ENCODE peak calls at places on chromosome 5, in eight cellular contexts. W is transverse colon, Z is IMR-90, V is A549, F is heart left ventricle, S is suprapubic skin, D is Peyer's patch, Y is body of pancreas. X is an unnamed sample.

GRCh38 chr5:102958481-102959011 is 161.4 kb downstream of the GIN1 start:
- DNase-seq in W (no peak), Z (peak; percentile 66), V (peak; percentile 36), F (no peak), S (no peak), D (no peak), Y (no peak), X (no peak)

GRCh38 chr5:11177993-11178711 is 417.1 kb upstream of the DAP start:
- DNase-seq in W (no peak), Z (no peak), V (no peak), F (no peak), S (no peak), D (no peak), Y (no peak), X (no peak)

GRCh38 chr5:179371681-179372675 is 26.7 kb upstream of the ADAMTS2 start:
- DNase-seq in W (no peak), Z (no peak), V (no peak), F (no peak), S (peak; percentile 60), D (no peak), Y (peak; percentile 35), X (no peak)

GRCh38 chr5:31008231-31008630 is 185.3 kb upstream of the CDH6 start:
- DNase-seq in W (no peak), Z (no peak), V (no peak), F (no peak), S (no peak), D (no peak), Y (no peak), X (no peak)

GRCh38 chr5:177524941-177525655 is 8.3 kb upstream of the DDX41 start:
- DNase-seq in W (no peak), Z (no peak), V (no peak), F (peak; percentile 63), S (no peak), D (no peak), Y (no peak), X (no peak)

GRCh38 chr5:153122416-153122815 is 368.1 kb upstream of the GRIA1 start:
- DNase-seq in W (no peak), Z (no peak), V (no peak), F (no peak), S (no peak), D (no peak), Y (no peak), X (no peak)

GRCh38 chr5:137609122-137609521 is 110.0 kb upstream of the SPOCK1 start:
- DNase-seq in W (no peak), Z (peak; percentile 6), V (no peak), F (no peak), S (no peak), D (no peak), Y (no peak), X (no peak)

GRCh38 chr5:55894135-55894534 is 43.0 kb downstream of the IL31RA start:
- DNase-seq in W (no peak), Z (no peak), V (no peak), F (no peak), S (no peak), D (no peak), Y (no peak), X (no peak)

GRCh38 chr5:37665889-37666288 is 174.0 kb downstream of the GDNF start:
- DNase-seq in W (peak; percentile 48), Z (no peak), V (no peak), F (peak; percentile 79), S (no peak), D (no peak), Y (peak; percentile 79), X (no peak)

GRCh38 chr5:14234204-14234603 is 91.1 kb downstream of the TRIO start:
- DNase-seq in W (no peak), Z (no peak), V (peak; percentile 34), F (no peak), S (no peak), D (no peak), Y (no peak), X (no peak)

GRCh38 chr5:72255670-72256069 is 64.4 kb downstream of the MRPS27 start:
- DNase-seq in W (no peak), Z (no peak), V (no peak), F (no peak), S (no peak), D (no peak), Y (no peak), X (no peak)

GRCh38 chr5:159650803-159651202 is 265.5 kb upstream of the ADRA1B start:
- DNase-seq in W (no peak), Z (no peak), V (no peak), F (no peak), S (no peak), D (no peak), Y (no peak), X (no peak)

GRCh38 chr5:41510176-41510831 is at the start of gene PLCXD3:
- DNase-seq in W (no peak), Z (no peak), V (peak; percentile 15), F (peak; percentile 73), S (no peak), D (no peak), Y (peak; percentile 48), X (no peak)

DNA sequence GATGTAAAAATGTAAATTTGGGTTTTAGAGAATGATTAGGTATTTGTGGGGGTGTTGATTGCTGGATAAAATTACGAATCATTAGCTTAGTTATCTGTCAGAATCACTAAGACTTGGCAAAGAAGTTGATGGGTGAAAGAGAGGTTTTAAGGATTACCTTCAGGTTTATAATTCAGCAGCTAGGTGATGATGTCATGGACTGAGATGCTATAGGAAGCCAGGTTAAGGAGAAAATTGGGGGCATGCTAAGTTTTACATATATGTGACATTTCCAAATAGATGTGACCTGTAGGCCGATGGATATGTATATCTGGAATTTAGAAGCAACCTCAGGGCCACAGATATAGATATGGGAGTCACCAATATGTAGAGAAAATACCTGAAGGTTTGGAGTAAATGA is 228.0 kb downstream of the FER start:
- DNase-seq in W (no peak), Z (no peak), V (no peak), F (no peak), S (no peak), D (no peak), Y (no peak), X (no peak)
- TF ChIP-seq POLR2A in W (no peak), Z (no peak), V (no peak), F (no peak), S (no peak), D (no peak), Y (no peak), X (no peak)

GRCh38 chr5:95715799-95716461 is 15.2 kb upstream of the RHOBTB3 start:
- DNase-seq in W (no peak), Z (peak; percentile 76), V (peak; percentile 11), F (no peak), S (no peak), D (no peak), Y (no peak), X (no peak)
- TF ChIP-seq POLR2A in W (no peak), Z (no peak), V (no peak), F (no peak), S (no peak), D (no peak), Y (no peak), X (no peak)

GRCh38 chr5:77632526-77633268 is 5.8 kb downstream of the OTP start:
- DNase-seq in W (no peak), Z (no peak), V (no peak), F (no peak), S (no peak), D (no peak), Y (no peak), X (no peak)

GRCh38 chr5:77631166-77631582 is 7.3 kb downstream of the OTP start:
- DNase-seq in W (no peak), Z (no peak), V (no peak), F (no peak), S (no peak), D (no peak), Y (no peak), X (no peak)

GRCh38 chr5:77628840-77629552 is 9.5 kb downstream of the OTP start:
- DNase-seq in W (no peak), Z (no peak), V (peak; percentile 28), F (no peak), S (no peak), D (no peak), Y (no peak), X (no peak)

GRCh38 chr5:77629553-77630245 is 8.8 kb downstream of the OTP start:
- DNase-seq in W (no peak), Z (no peak), V (peak; percentile 4), F (no peak), S (no peak), D (no peak), Y (peak; percentile 10), X (no peak)

GRCh38 chr5:77630246-77631165 is 8.0 kb downstream of the OTP start:
- DNase-seq in W (peak; percentile 64), Z (no peak), V (peak; percentile 83), F (no peak), S (no peak), D (peak; percentile 25), Y (peak; percentile 56), X (no peak)
- TF ChIP-seq POLR2A in W (no peak), Z (no peak), V (peak; percentile 93), F (no peak), S (no peak), D (no peak), Y (peak; percentile 40), X (peak; percentile 77)

GRCh38 chr5:113512341-113512740 is 1.2 kb upstream of the YTHDC2 start:
- DNase-seq in W (no peak), Z (no peak), V (no peak), F (no peak), S (no peak), D (no peak), Y (no peak), X (no peak)

GRCh38 chr5:113508756-113509155 is 4.7 kb upstream of the YTHDC2 start:
- DNase-seq in W (no peak), Z (no peak), V (no peak), F (no peak), S (no peak), D (no peak), Y (no peak), X (no peak)

GRCh38 chr5:113514263-113514590 is 733 bp downstream of the YTHDC2 start:
- DNase-seq in W (no peak), Z (no peak), V (no peak), F (no peak), S (no peak), D (no peak), Y (no peak), X (no peak)

GRCh38 chr5:113510836-113511451 is 2.5 kb upstream of the YTHDC2 start:
- DNase-seq in W (no peak), Z (peak; percentile 69), V (peak; percentile 47), F (no peak), S (no peak), D (no peak), Y (no peak), X (no peak)

DNA sequence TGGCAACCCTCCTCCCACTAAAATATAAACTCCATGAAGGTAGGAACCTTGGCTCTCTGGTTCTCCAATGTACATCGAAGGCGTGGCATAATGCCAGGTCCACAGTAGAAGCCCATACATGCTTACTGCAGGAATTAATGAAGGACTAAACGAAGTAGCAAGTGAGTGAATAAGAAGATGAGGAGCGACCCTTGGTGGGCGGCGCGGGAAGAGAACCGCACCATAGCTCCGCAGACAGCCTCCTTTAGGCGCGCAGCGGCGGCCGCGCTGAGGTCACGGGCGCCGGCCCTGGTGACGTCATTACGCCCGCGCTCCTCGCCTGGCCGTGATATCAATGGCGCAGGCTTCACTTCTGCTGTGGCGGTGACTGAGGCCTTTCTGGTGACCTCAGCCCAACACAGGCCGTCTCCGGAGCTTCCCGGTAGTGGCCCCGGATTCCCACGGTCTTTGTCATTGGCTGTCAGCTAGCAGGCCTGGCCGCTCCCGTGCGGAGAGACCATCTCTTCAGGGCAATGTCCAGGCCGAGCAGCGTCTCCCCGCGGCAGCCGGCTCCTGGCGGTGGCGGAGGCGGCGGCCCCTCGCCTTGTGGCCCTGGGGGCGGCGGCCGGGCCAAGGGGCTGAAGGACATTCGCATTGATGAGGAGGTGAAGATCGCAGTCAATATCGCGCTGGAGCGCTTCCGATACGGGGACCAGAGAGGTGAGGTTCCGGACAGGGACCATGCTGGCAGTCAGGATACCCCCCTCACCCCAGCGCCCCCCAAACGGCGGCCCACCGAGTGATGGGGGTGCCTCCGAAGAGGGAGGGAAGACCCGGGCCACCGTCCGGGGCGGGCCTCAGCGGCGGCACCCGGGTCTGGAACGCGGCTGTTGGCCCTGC is at the start of gene YTHDC2:
- DNase-seq in W (peak; percentile 88), Z (peak; percentile 87), V (peak; percentile 87), F (peak; percentile 91), S (peak; percentile 90), D (peak; percentile 80), Y (peak; percentile 85), X (peak; percentile 64)
- TF ChIP-seq POLR2A in W (peak; percentile 71), Z (peak; percentile 81), V (peak; percentile 92), F (peak; percentile 73), S (peak; percentile 85), D (peak; percentile 65), Y (peak; percentile 84), X (peak; percentile 89)